ENCODE peak calls at places on chromosomes 3 and 15, in eight cellular contexts. Q is lung, I is psoas muscle, D is coronary artery, V is A549, P is astrocyte, N is choroid plexus epithelial cell, J is GM12865. H is an unnamed sample.

GRCh38 chr3:52854013-52854412 is 19.2 kb upstream of the MUSTN1 start:
- DNase-seq in Q (no peak), I (no peak), D (no peak), V (no peak), P (no peak), N (no peak), J (no peak), H (no peak)

GRCh38 chr3:143168518-143169192 is 49.1 kb downstream of the CHST2 start:
- DNase-seq in Q (no peak), I (no peak), D (no peak), V (no peak), P (peak), N (peak), J (no peak), H (no peak)

GRCh38 chr3:106120334-106120733 is 251.5 kb upstream of the CBLB start:
- DNase-seq in Q (no peak), I (no peak), D (no peak), V (no peak), P (peak), N (peak), J (no peak), H (no peak)

GRCh38 chr3:170864525-170865208 is 5.3 kb downstream of the RPL22L1 start:
- DNase-seq in Q (no peak), I (no peak), D (no peak), V (no peak), P (no peak), N (no peak), J (peak), H (no peak)

GRCh38 chr15:85289677-85290365 is 90.6 kb upstream of the AKAP13 start:
- DNase-seq in Q (peak), I (peak), D (no peak), V (peak), P (peak), N (peak), J (peak), H (no peak)

GRCh38 chr3:181782306-181782924 is 70.7 kb downstream of the SOX2 start:
- DNase-seq in Q (no peak), I (no peak), D (no peak), V (peak), P (peak), N (peak), J (no peak), H (no peak)

GRCh38 chr3:195061756-195062655 is 209.0 kb downstream of the XXYLT1 start:
- DNase-seq in Q (no peak), I (no peak), D (no peak), V (no peak), P (no peak), N (no peak), J (no peak), H (no peak)

GRCh38 chr15:41377978-41378377 is 24.3 kb downstream of the NDUFAF1 start:
- DNase-seq in Q (no peak), I (no peak), D (no peak), V (no peak), P (no peak), N (no peak), J (no peak), H (no peak)

GRCh38 chr3:58529516-58530353 is 7.3 kb downstream of the ACOX2 start:
- DNase-seq in Q (no peak), I (no peak), D (no peak), V (no peak), P (no peak), N (peak), J (peak), H (no peak)

GRCh38 chr3:127212231-127212630 is 19.3 kb downstream of the PRR23E start:
- DNase-seq in Q (peak), I (no peak), D (no peak), V (no peak), P (no peak), N (no peak), J (no peak), H (no peak)

GRCh38 chr3:108528459-108529231 is 18.2 kb upstream of the MYH15 start:
- DNase-seq in Q (no peak), I (no peak), D (no peak), V (no peak), P (no peak), N (peak), J (peak), H (peak)

GRCh38 chr3:9396301-9396631 is 1.1 kb upstream of the SETD5 start:
- DNase-seq in Q (peak), I (no peak), D (peak), V (peak), P (peak), N (peak), J (peak), H (peak)

GRCh38 chr15:48925714-48926223 is 38.0 kb downstream of the SHC4 start:
- DNase-seq in Q (no peak), I (no peak), D (no peak), V (peak), P (peak), N (peak), J (no peak), H (no peak)

GRCh38 chr3:194960446-194961032 is 274.9 kb downstream of the FAM43A start:
- DNase-seq in Q (no peak), I (no peak), D (peak), V (no peak), P (no peak), N (no peak), J (no peak), H (no peak)

GRCh38 chr3:56826831-56827722 is 25.3 kb upstream of the ARHGEF3 start:
- DNase-seq in Q (no peak), I (no peak), D (no peak), V (no peak), P (no peak), N (peak), J (no peak), H (no peak)

GRCh38 chr3:129665024-129665768 is 58.7 kb upstream of the PLXND1 start:
- DNase-seq in Q (no peak), I (no peak), D (no peak), V (no peak), P (peak), N (peak), J (no peak), H (no peak)

GRCh38 chr3:78887608-78888011 is 880.2 kb downstream of the ROBO1 start:
- DNase-seq in Q (no peak), I (no peak), D (no peak), V (no peak), P (peak), N (peak), J (peak), H (no peak)

GRCh38 chr3:101725890-101726275 is 1.5 kb downstream of the CEP97 start:
- DNase-seq in Q (no peak), I (no peak), D (no peak), V (no peak), P (no peak), N (no peak), J (no peak), H (no peak)

GRCh38 chr15:90836296-90836871 is 32.0 kb upstream of the FURIN start:
- DNase-seq in Q (no peak), I (no peak), D (no peak), V (peak), P (peak), N (peak), J (no peak), H (no peak)

GRCh38 chr3:149542375-149543312 is 68.1 kb downstream of the TM4SF4 start:
- DNase-seq in Q (no peak), I (no peak), D (no peak), V (peak), P (peak), N (peak), J (no peak), H (no peak)

GRCh38 chr3:23624305-23624704 is 181.4 kb upstream of the UBE2E1 start:
- DNase-seq in Q (no peak), I (no peak), D (no peak), V (no peak), P (no peak), N (no peak), J (peak), H (peak)

DNA sequence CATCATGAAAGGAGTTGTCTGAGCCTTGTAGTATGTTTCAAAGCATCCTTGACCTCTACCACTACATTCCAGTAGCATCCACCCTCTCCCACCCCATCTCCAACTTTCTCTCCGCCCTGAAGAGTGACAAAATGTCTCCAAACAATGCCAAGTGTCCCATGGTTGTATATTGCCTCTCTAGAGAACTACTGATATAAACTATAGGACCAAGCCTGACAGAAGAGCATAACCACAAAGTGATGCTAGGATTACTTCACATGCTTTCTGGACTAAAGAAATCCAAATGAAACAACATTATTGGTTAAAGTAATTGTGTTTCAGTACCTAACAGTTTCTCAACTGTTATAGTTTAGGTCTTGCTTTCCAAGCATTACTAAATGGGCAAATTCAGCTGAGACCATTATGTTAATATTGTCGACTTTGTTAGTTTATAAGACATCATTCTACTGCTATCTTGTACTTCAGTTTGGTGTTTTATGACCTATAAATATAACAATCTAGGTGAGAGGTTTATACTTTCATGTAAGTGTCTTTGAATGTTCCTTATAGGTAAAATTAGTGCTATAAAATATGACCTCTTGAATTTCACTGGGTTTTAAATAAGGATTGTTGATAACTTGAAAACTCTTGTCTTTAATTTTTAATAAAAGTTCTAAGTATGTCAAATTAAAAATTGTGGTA is 117.4 kb downstream of the SUCNR1 start:
- DNase-seq in Q (no peak), I (no peak), D (no peak), V (no peak), P (no peak), N (no peak), J (no peak), H (no peak)
- TF ChIP-seq CTCF in Q (no peak), I (no peak), D (no peak), V (no peak), P (no peak), N (no peak), J (no peak), H (no peak)

DNA sequence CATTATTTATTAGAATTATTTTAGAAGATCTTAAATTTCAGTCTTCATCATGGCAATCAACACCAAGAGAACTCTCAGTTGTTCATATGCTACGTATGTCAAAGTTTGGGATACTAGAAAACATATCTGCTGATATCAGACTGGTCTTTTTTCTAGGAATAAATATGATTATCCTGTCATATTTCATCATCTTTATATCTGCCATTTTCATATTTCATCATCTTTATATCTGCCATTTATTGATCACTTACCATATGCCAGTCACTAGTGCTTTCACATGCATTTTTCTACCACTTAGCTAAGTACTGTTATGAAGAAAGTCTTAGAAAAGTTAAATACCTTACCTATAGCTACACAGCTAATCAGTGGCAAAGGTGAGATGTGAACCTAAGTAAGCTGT is 2.8 kb upstream of the ZCWPW2 start:
- DNase-seq in Q (no peak), I (no peak), D (no peak), V (no peak), P (no peak), N (no peak), J (no peak), H (no peak)
- H3K4me3 ChIP-seq in Q (no peak), I (no peak), D (peak), V (no peak), P (no peak), N (no peak), J (no peak), H (no peak)

GRCh38 chr3:135891121-135891520 is 74.4 kb upstream of the PPP2R3A start:
- DNase-seq in Q (no peak), I (no peak), D (no peak), V (no peak), P (peak), N (no peak), J (no peak), H (no peak)

GRCh38 chr3:135898774-135899173 is 66.8 kb upstream of the PPP2R3A start:
- DNase-seq in Q (no peak), I (no peak), D (no peak), V (no peak), P (no peak), N (no peak), J (no peak), H (no peak)

GRCh38 chr3:135895734-135896121 is 69.8 kb upstream of the PPP2R3A start:
- DNase-seq in Q (no peak), I (no peak), D (no peak), V (no peak), P (peak), N (peak), J (no peak), H (no peak)

GRCh38 chr3:135896613-135897012 is 68.9 kb upstream of the PPP2R3A start:
- DNase-seq in Q (no peak), I (no peak), D (no peak), V (no peak), P (peak), N (no peak), J (no peak), H (no peak)

DNA sequence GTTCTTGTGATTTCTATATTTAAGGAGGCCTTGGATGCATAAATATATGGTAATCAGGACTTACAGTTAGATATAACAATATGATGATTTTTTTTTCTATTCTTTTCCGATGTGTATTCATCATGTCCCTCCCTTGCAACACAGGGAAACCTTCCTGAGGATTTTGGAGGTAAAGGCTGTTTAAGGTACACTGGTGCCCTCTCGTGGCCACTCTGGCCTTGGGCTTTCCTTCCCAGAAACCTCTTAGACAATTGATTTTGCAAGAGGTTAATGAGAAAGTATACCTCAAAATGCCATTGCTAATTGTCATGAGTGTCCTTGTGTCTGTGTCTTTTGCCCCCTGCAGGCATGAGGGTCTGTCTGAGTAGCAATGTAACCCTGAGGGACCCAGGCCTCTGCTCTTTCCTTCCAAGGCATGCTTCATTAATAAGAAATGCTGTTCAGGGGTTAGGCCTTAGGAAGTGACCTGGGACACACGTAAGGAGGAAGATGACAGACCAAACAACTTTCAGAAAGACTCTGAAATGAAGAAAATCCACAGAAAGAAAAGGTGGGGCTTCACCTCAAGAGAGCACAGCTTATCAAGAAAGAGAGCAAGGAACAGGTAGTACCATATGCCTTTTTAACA is 70.3 kb upstream of the PPP2R3A start:
- DNase-seq in Q (peak), I (peak), D (no peak), V (peak), P (peak), N (peak), J (peak), H (peak)
- TF ChIP-seq CTCF in Q (peak), I (peak), D (peak), V (peak), P (peak), N (peak), J (peak), H (peak)

DNA sequence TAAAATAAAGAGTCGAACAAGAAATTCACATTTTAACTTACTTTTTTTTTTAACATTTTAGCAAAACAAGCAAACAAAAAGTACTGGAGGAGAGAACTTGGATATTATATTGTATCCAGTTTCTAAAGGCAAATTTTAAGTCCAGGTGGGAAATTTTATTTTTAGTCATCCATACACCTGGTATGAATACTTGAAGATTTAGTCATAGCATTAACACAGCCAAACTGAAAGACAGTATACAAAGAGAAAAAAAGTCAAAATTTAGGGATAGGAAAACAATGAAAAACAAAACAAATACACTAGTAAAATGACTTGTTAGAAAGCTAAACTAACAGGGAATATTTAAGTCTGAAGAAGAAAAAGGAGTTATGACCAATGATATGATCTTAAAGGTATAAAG is 69.1 kb downstream of the PROS1 start:
- DNase-seq in Q (no peak), I (no peak), D (no peak), V (no peak), P (no peak), N (no peak), J (no peak), H (no peak)
- H3K4me3 ChIP-seq in Q (no peak), I (no peak), D (no peak), V (no peak), P (no peak), N (no peak), J (no peak), H (no peak)

DNA sequence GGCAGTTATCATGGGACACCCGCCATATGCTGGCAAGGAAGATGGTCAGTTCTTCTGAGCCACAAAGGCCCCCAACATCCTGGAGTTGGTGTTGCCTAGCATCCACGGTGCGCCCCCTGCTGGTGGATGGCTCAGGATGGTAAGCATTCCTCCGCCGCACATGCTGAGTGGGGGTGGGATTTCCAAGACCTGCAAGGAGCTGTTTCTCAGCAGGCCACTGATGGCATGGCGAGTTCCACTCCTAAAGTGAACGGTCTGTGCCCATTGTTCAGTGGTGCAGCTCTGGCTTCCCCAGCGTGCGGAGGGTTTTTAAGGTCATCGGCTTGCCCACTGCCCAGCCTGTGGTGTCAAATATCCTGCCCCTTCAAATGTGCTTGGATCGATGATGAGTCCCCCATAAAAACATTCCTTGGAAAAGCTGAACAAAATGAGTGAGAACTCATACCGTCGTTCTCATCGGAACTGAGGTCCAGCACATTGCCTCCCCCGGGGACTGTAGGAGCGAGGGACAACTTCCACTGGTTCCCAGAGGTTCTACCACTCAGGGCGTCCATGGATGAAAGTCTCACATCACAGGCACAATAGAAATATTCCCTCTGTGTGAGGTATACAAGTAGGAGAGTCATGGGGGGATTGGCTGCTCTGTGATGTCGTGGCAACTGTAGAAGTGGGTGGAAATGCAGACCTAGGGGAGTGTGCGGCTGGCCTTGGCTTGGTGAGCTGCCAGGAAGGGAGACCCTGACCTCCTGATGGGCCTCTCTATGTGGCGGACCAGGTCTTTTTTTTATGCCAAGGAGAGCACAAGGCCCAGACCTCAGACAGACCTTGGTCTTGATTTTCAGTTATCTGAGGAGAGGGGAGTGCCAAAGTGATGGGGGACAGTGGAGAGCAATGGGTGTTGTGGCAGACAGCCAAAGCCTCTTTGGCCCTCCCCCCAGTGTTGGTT is 102.0 kb downstream of the SNRPN start:
- DNase-seq in Q (no peak), I (no peak), D (no peak), V (no peak), P (no peak), N (no peak), J (no peak), H (no peak)
- TF ChIP-seq CTCF in Q (no peak), I (no peak), D (no peak), V (no peak), P (no peak), N (no peak), J (peak), H (peak)

GRCh38 chr15:75718326-75718725 is 5.7 kb upstream of the CSPG4 start:
- DNase-seq in Q (no peak), I (no peak), D (no peak), V (no peak), P (peak), N (peak), J (no peak), H (no peak)

GRCh38 chr15:75713338-75713895 is 769 bp upstream of the CSPG4 start:
- DNase-seq in Q (no peak), I (peak), D (no peak), V (no peak), P (no peak), N (peak), J (no peak), H (no peak)

GRCh38 chr15:75714195-75714594 is 1.5 kb upstream of the CSPG4 start:
- DNase-seq in Q (no peak), I (no peak), D (no peak), V (no peak), P (no peak), N (no peak), J (no peak), H (no peak)

DNA sequence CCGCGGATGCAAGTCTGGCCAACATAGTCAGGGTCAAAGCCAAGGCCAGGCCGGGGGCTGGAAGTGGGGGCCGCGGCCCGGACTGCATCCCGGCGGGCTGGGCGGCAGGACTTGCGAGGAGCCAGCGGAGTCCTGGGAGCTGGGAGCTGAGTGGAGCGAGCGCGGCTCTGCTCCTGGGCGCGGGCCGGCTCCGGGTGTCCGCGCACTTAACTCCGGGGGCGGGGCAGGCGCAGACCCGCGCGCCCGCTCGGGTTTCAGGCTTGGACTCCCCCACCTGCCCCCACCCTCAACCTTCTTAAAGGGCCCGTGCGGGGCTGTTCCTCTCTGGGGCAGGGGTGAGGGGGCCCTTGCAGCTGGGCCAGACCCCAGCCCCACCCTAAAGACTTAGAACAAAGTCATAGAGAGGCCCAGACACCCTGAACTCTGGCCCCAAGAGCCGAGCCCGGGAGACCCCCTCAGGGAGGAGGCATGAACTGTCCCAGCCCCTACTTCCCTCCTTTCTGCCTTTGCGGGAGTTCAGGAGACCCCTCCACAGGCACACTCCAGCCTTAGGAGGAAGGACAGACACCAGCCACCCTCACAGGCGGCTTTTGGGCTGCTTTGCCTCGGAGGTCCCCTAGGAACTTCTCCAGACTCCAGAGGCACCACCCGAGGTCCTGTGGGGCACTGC is at the start of gene CSPG4:
- DNase-seq in Q (no peak), I (peak), D (no peak), V (no peak), P (peak), N (peak), J (no peak), H (no peak)
- H3K4me3 ChIP-seq in Q (peak), I (peak), D (peak), V (no peak), P (peak), N (peak), J (no peak), H (no peak)